ENCODE peak calls at places on chromosomes 16 and 17, in four cellular contexts. K is HCT116, F is H1, T is HepG2. C is an unnamed sample.

GRCh38 chr17:58172369-58173071 is 5.7 kb downstream of the OR4D2 start:
- DNase-seq in K (peak), F (no peak), T (peak), C (peak)

GRCh38 chr16:85570735-85571562 is 42.2 kb upstream of the GSE1 start:
- DNase-seq in K (no peak), F (no peak), T (no peak), C (peak)

GRCh38 chr16:17237350-17237944 is 233.3 kb downstream of the XYLT1 start:
- DNase-seq in K (no peak), F (no peak), T (no peak), C (no peak)

GRCh38 chr17:61579382-61579781 is 11.6 kb downstream of the NACA2 start:
- DNase-seq in K (no peak), F (no peak), T (no peak), C (no peak)

GRCh38 chr17:37239690-37240344 is 136.0 kb upstream of the C17orf78 start:
- DNase-seq in K (peak), F (no peak), T (peak), C (peak)

GRCh38 chr17:79294459-79295071 is 219.9 kb downstream of the ENGASE start:
- DNase-seq in K (no peak), F (peak), T (peak), C (peak)

GRCh38 chr17:81904600-81905423 is 2.8 kb downstream of the NPB start:
- DNase-seq in K (no peak), F (no peak), T (no peak), C (no peak)

GRCh38 chr16:3971261-3971660 is 90.7 kb upstream of the CREBBP start:
- DNase-seq in K (no peak), F (no peak), T (no peak), C (no peak)

GRCh38 chr16:81651758-81652718 is 127.1 kb upstream of the PLCG2 start:
- DNase-seq in K (no peak), F (no peak), T (no peak), C (peak)

GRCh38 chr16:57544129-57544653 is 1.7 kb downstream of the ADGRG5 start:
- DNase-seq in K (no peak), F (peak), T (no peak), C (no peak)

GRCh38 chr16:81001330-81001729 is 5.4 kb downstream of the CMC2 start:
- DNase-seq in K (no peak), F (no peak), T (no peak), C (no peak)

GRCh38 chr16:8047711-8048110 is 542.6 kb downstream of the TMEM114 start:
- DNase-seq in K (no peak), F (no peak), T (no peak), C (no peak)

GRCh38 chr16:14196539-14196938 is 125.4 kb downstream of the MRTFB start:
- DNase-seq in K (no peak), F (no peak), T (no peak), C (no peak)

GRCh38 chr17:30186761-30187160 is 48.7 kb downstream of the SLC6A4 start:
- DNase-seq in K (no peak), F (no peak), T (no peak), C (no peak)

GRCh38 chr16:75225092-75225491 is 6.3 kb downstream of the CTRB1 start:
- DNase-seq in K (no peak), F (no peak), T (no peak), C (no peak)

GRCh38 chr17:40349477-40350409 is 14.8 kb downstream of the GJD3 start:
- DNase-seq in K (no peak), F (no peak), T (no peak), C (no peak)

GRCh38 chr16:50771366-50771765 is 29.5 kb downstream of the CYLD start:
- DNase-seq in K (no peak), F (no peak), T (no peak), C (no peak)

GRCh38 chr17:74918906-74919305 is 4.1 kb downstream of the USH1G start:
- DNase-seq in K (no peak), F (no peak), T (no peak), C (no peak)

GRCh38 chr17:9729034-9729650 is 62.2 kb downstream of the DHRS7C start:
- DNase-seq in K (peak), F (no peak), T (peak), C (peak)

GRCh38 chr16:10888320-10888937 is 11.4 kb downstream of the CIITA start:
- DNase-seq in K (no peak), F (no peak), T (no peak), C (no peak)

GRCh38 chr17:39997543-39997942 is 16.9 kb downstream of the PSMD3 start:
- DNase-seq in K (no peak), F (no peak), T (no peak), C (no peak)

GRCh38 chr16:2019500-2019899 is at the start of gene NPW:
- DNase-seq in K (no peak), F (peak), T (no peak), C (peak)

GRCh38 chr17:61803796-61804195 is 59.5 kb downstream of the BRIP1 start:
- DNase-seq in K (no peak), F (no peak), T (no peak), C (no peak)

GRCh38 chr16:87375426-87376135 is 8.0 kb downstream of the FBXO31 start:
- DNase-seq in K (no peak), F (no peak), T (no peak), C (no peak)
- TF ChIP-seq FOSL1 in K (no peak), F (no peak), T (no peak), C (no peak)

GRCh38 chr16:27366687-27367462 is 35.1 kb upstream of the IL21R start:
- DNase-seq in K (no peak), F (no peak), T (no peak), C (peak)

GRCh38 chr16:27365142-27366089 is 36.6 kb upstream of the IL21R start:
- DNase-seq in K (peak), F (no peak), T (peak), C (no peak)

GRCh38 chr16:27368358-27368722 is 33.6 kb upstream of the IL21R start:
- DNase-seq in K (no peak), F (no peak), T (no peak), C (no peak)

GRCh38 chr16:27369806-27370205 is 32.2 kb upstream of the IL21R start:
- DNase-seq in K (no peak), F (no peak), T (peak), C (no peak)

GRCh38 chr16:27367463-27368357 is 34.3 kb upstream of the IL21R start:
- DNase-seq in K (peak), F (peak), T (peak), C (peak)
- TF ChIP-seq FOSL1 in K (no peak), F (no peak), T (no peak), C (no peak)

GRCh38 chr16:67158637-67159600 is 790 bp downstream of the TRADD start:
- DNase-seq in K (no peak), F (peak), T (peak), C (peak)
- TF ChIP-seq FOSL1 in K (no peak), F (no peak), T (no peak), C (no peak)

GRCh38 chr16:53754938-53755910 is 51.3 kb downstream of the FTO start:
- DNase-seq in K (no peak), F (no peak), T (no peak), C (no peak)
- TF ChIP-seq FOSL1 in K (no peak), F (no peak), T (no peak), C (no peak)

DNA sequence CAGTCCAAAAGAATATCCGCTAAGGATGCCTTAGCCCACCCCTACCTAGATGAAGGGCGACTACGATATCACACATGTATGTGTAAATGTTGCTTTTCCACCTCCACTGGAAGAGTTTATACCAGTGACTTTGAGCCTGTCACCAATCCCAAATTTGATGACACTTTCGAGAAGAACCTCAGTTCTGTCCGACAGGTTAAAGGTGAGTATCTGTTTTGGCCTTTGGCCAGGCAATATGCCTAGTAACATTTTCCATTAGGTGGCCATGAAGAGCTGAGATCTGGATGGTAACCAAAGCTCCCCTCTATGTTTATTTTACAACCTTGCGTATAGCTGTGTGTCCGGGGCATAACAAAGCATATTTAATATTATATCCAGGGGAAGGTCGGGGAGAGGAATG is 128.0 kb upstream of the TMEM97 start:
- DNase-seq in K (no peak), F (no peak), T (no peak), C (no peak)
- TF ChIP-seq FOSL1 in K (no peak), F (no peak), T (no peak), C (no peak)

GRCh38 chr16:79651363-79651762 is 50.8 kb upstream of the MAF start:
- DNase-seq in K (no peak), F (no peak), T (no peak), C (no peak)
- TF ChIP-seq FOSL1 in K (no peak), F (no peak), T (no peak), C (no peak)

DNA sequence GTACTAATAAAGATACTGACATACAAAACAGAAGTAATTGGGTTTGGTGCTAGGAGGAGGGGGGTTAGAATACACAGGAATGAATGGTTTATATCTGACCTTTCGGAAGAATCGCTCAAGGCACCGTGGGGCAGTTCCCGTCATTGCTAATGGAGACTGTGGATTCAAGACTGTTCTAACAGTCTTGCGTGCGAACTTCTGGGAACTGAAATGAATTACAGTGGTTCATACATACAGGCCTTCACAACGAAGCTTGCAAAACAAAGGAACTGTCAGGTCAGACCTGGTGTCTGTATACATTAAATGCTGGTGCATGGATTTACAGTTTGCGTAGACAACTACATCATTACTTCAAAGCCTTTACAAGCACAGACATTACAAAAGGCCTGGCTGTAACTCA is 983.9 kb downstream of the CDH11 start:
- DNase-seq in K (no peak), F (no peak), T (no peak), C (no peak)
- TF ChIP-seq FOSL1 in K (no peak), F (no peak), T (no peak), C (no peak)

GRCh38 chr17:66326476-66327047 is 24.1 kb downstream of the PRKCA start:
- DNase-seq in K (no peak), F (no peak), T (no peak), C (no peak)

GRCh38 chr17:66319226-66319625 is 16.8 kb downstream of the PRKCA start:
- DNase-seq in K (no peak), F (no peak), T (no peak), C (no peak)

GRCh38 chr17:66317629-66318028 is 15.2 kb downstream of the PRKCA start:
- DNase-seq in K (no peak), F (no peak), T (no peak), C (no peak)

DNA sequence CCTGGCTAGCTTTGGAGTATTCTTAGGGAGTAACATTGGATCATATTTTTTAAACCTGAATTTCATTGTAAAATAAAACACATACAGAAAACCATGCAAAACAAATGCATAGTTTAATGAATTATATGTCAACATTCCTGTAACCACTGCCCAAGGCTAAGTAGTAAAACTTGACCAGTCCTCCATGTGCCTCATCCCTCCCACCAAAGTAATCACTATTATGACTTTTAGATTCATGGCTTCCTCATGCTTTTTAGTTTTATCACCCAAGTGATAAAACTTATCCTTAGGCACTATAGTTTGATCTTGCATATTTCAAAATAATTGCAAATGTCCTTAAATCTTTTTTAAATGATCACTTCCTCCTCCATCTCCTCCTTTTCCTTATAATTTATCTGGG is 20.4 kb downstream of the PRKCA start:
- DNase-seq in K (no peak), F (no peak), T (no peak), C (no peak)
- TF ChIP-seq FOSL1 in K (no peak), F (no peak), T (no peak), C (no peak)

GRCh38 chr16:851871-852270 is 51.3 kb upstream of the GNG13 start:
- DNase-seq in K (no peak), F (no peak), T (no peak), C (no peak)

GRCh38 chr16:852451-853185 is 52.1 kb upstream of the GNG13 start:
- DNase-seq in K (no peak), F (no peak), T (no peak), C (no peak)

GRCh38 chr16:854808-855410 is 54.4 kb upstream of the GNG13 start:
- DNase-seq in K (no peak), F (no peak), T (no peak), C (no peak)

GRCh38 chr16:853981-854807 is 53.7 kb upstream of the GNG13 start:
- DNase-seq in K (no peak), F (no peak), T (no peak), C (no peak)

GRCh38 chr16:853306-853705 is 52.8 kb upstream of the GNG13 start:
- DNase-seq in K (no peak), F (no peak), T (no peak), C (no peak)
- TF ChIP-seq FOSL1 in K (no peak), F (no peak), T (no peak), C (no peak)

C was measured in K562.